ENCODE peak calls at places on chromosomes 6 and 20, in ten cellular contexts. I is OCI-LY7, P is NB4, Q is endothelial cell of umbilical vein, M is hepatocyte, K is mucosa of descending colon, C is tibial artery, A is bronchial epithelial cell, B is gastrocnemius medialis, R is Panc1. W is an unnamed sample.
A peak's percentile ranks its signal among the peaks of the same experiment; 100 is the strongest.

GRCh38 chr6:134177753-134178229 is 125.4 kb upstream of the SLC2A12 start:
- DNase-seq in Q (no peak), K (no peak), R (no peak), B (no peak), P (peak; percentile 74), A (no peak), I (no peak), M (peak; percentile 48), C (no peak), W (no peak)

GRCh38 chr6:89375427-89375868 is 22.9 kb upstream of the UBE2J1 start:
- DNase-seq in P (peak; percentile 92), I (peak; percentile 81), A (peak; percentile 60), B (peak; percentile 94), M (peak; percentile 84), R (no peak), K (peak; percentile 85), Q (no peak), C (no peak), W (no peak)

GRCh38 chr6:85792278-85792677 is 149.6 kb upstream of the SYNCRIP start:
- DNase-seq in Q (no peak), R (no peak), A (peak; percentile 77), C (no peak), B (no peak), I (no peak), K (no peak), P (no peak), M (no peak), W (no peak)

GRCh38 chr20:44032583-44033138 is 118.0 kb downstream of the TOX2 start:
- DNase-seq in K (no peak), I (no peak), C (no peak), P (no peak), R (no peak), Q (no peak), A (no peak), B (no peak), M (no peak), W (no peak)

GRCh38 chr20:41392871-41393704 is 26.5 kb upstream of the EMILIN3 start:
- DNase-seq in M (no peak), Q (no peak), P (no peak), R (no peak), C (no peak), A (peak; percentile 48), K (no peak), I (no peak), B (no peak), W (no peak)

GRCh38 chr20:9156529-9157280 is 87.8 kb downstream of the PLCB4 start:
- DNase-seq in Q (no peak), R (no peak), M (no peak), K (no peak), P (no peak), I (no peak), B (no peak), C (no peak), A (no peak), W (no peak)

GRCh38 chr6:48307583-48307982 is 196.6 kb upstream of the PTCHD4 start:
- DNase-seq in A (no peak), R (no peak), Q (no peak), K (no peak), B (no peak), M (no peak), I (no peak), C (no peak), P (no peak), W (no peak)

GRCh38 chr6:113690255-113690956 is 166.7 kb upstream of the MARCKS start:
- DNase-seq in C (no peak), I (no peak), M (no peak), A (peak; percentile 96), B (no peak), K (no peak), R (peak; percentile 93), Q (peak; percentile 66), P (peak; percentile 60), W (no peak)

GRCh38 chr6:132544826-132545225 is 6.7 kb downstream of the TAAR9 start:
- DNase-seq in K (no peak), B (no peak), I (no peak), C (no peak), A (no peak), M (no peak), P (no peak), Q (no peak), R (no peak), W (no peak)

GRCh38 chr6:32759669-32760068 is 3.7 kb downstream of the HLA-DQB2 start:
- DNase-seq in K (no peak), A (no peak), P (no peak), Q (no peak), B (no peak), I (no peak), R (no peak), M (no peak), C (no peak), W (no peak)

GRCh38 chr6:32763417-32763816 is at the start of gene HLA-DQB2:
- DNase-seq in B (no peak), Q (peak; percentile 7), C (no peak), K (no peak), M (no peak), A (no peak), I (peak; percentile 53), R (no peak), P (no peak), W (no peak)

GRCh38 chr6:32761084-32761483 is 2.2 kb downstream of the HLA-DQB2 start:
- DNase-seq in R (no peak), A (peak; percentile 20), Q (no peak), K (no peak), P (no peak), B (no peak), M (no peak), C (no peak), I (no peak), W (no peak)

GRCh38 chr6:32764050-32764449 is 718 bp upstream of the HLA-DQB2 start:
- DNase-seq in K (no peak), R (no peak), I (no peak), P (no peak), A (no peak), C (no peak), B (no peak), Q (no peak), M (no peak), W (no peak)

DNA sequence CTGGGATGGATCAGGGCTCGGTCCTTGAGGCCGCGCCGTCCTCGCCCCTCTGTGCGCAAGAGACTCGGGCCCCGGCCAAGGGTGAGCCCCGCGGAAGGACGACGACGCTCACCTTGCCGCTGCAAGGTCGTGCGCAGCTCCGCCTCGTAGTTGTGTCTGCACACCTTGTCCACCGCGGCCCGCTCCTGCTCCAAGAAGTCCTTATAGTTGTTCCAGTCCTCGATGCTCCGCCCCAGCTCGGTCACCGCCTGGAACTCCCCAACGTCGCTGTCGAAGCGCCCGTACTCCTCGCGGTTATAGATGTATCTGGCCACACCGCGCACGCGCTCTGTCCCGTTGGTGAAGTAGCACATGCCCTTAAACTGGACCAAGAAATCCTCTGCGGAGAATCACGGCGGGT is 1.8 kb downstream of the HLA-DQB2 start:
- DNase-seq in P (no peak), C (no peak), B (no peak), K (no peak), I (no peak), Q (no peak), R (no peak), M (no peak), A (no peak), W (no peak)
- TF ChIP-seq CTCF in P (no peak), C (no peak), B (no peak), K (no peak), I (no peak), Q (no peak), R (no peak), M (no peak), A (no peak), W (no peak)

DNA sequence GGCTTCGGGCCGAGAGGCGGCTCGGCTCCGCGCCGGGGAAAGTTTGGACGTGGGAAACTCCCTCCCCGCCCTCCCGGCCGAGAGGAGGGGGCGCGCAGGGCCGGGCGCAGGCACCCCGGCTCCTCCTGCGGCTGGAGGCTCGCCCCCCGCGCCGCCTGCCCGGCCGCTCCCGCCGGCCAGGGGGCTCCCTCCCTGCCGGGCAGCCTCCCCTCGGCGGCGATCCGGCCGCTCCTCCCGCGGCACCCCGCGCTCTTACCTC is 370 bp downstream of the CDH22 start:
- DNase-seq in I (no peak), R (no peak), B (no peak), C (no peak), P (no peak), K (no peak), M (no peak), A (no peak), Q (no peak), W (no peak)
- H3K4me3 ChIP-seq in I (no peak overlapping the region), R (no peak overlapping the region), B (peak overlapping the region; percentile 47), C (peak overlapping the region; percentile 34), P (no peak overlapping the region), K (no peak overlapping the region), M (peak overlapping the region; percentile 52), A (no peak overlapping the region), Q (no peak overlapping the region), W (peak overlapping the region; percentile 52)

DNA sequence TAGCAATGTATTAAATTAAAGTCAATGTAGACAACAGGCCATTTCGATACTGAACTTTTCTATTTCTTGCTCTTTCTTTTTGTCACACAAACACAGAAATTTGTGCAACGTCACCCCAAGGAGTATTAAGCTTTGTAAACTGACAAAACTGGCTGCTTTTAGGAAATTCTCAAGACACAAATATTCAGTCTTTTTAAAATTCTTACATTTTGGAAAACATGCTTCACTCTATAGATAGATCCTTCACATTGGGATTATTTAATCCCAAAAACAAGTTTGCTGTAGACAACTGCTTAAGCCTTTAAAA is 69.9 kb upstream of the TPD52L1 start:
- DNase-seq in R (no peak), C (no peak), M (no peak), A (no peak), K (no peak), Q (no peak), B (no peak), I (no peak), P (no peak), W (no peak)
- TF ChIP-seq CTCF in R (no peak), C (no peak), M (no peak), A (no peak), K (no peak), Q (no peak), B (no peak), I (no peak), P (no peak), W (no peak)

GRCh38 chr20:2693996-2694471 is 1.5 kb downstream of the EBF4 start:
- DNase-seq in A (no peak), M (no peak), B (no peak), Q (peak; percentile 19), C (peak; percentile 59), K (no peak), R (no peak), P (no peak), I (no peak), W (no peak)
- H3K4me3 ChIP-seq in A (no peak overlapping the region), M (no peak overlapping the region), B (peak overlapping the region; percentile 45), Q (no peak overlapping the region), C (peak overlapping the region; percentile 60), K (no peak overlapping the region), R (no peak overlapping the region), P (no peak overlapping the region), I (no peak overlapping the region), W (peak overlapping the region; percentile 65)

GRCh38 chr20:10696650-10697049 is 22.9 kb upstream of the JAG1 start:
- DNase-seq in K (no peak), P (peak; percentile 36), I (peak; percentile 18), M (no peak), C (no peak), R (no peak), B (no peak), A (no peak), Q (no peak), W (no peak)
- TF ChIP-seq CTCF in K (no peak), P (peak; percentile 86), I (peak; percentile 82), M (peak; percentile 41), C (peak; percentile 20), R (peak; percentile 76), B (no peak), A (peak; percentile 50), Q (peak; percentile 37), W (peak; percentile 30)

W was measured in ascending aorta.